ENCODE peak calls at places on chromosome 17, in four cellular contexts. I, W, C and Z are unnamed samples.

GRCh38 chr17:12229315-12229714 is 208.6 kb downstream of the MAP2K4 start:
- DNase-seq in I (peak), W (no peak), C (no peak), Z (no peak)

GRCh38 chr17:9522074-9522473 is 53.5 kb downstream of the STX8 start:
- DNase-seq in I (no peak), W (peak), C (peak), Z (peak)

GRCh38 chr17:77914440-77915254 is 43.9 kb upstream of the TNRC6C start:
- DNase-seq in I (no peak), W (no peak), C (peak), Z (no peak)

GRCh38 chr17:81332118-81332834 is 37.2 kb upstream of the SLC38A10 start:
- DNase-seq in I (no peak), W (no peak), C (no peak), Z (no peak)

GRCh38 chr17:15890279-15890892 is 54.5 kb upstream of the ADORA2B start:
- DNase-seq in I (no peak), W (no peak), C (no peak), Z (no peak)

GRCh38 chr17:8100149-8100548 is 12.6 kb upstream of the ALOX12B start:
- DNase-seq in I (no peak), W (no peak), C (no peak), Z (no peak)

GRCh38 chr17:15651583-15652110 is 32.1 kb upstream of the FBXW10B start:
- DNase-seq in I (peak), W (peak), C (peak), Z (peak)

GRCh38 chr17:37081287-37081686 is 132.5 kb downstream of the AATF start:
- DNase-seq in I (no peak), W (no peak), C (no peak), Z (no peak)

GRCh38 chr17:48261297-48261880 is 153.8 kb downstream of the SNX11 start:
- DNase-seq in I (peak), W (no peak), C (peak), Z (peak)

GRCh38 chr17:77319211-77320031 is 178.7 kb downstream of the SEC14L1 start:
- DNase-seq in I (peak), W (peak), C (no peak), Z (peak)

GRCh38 chr17:45238155-45238774 is 16.6 kb downstream of the FMNL1 start:
- DNase-seq in I (no peak), W (no peak), C (no peak), Z (no peak)

GRCh38 chr17:7217113-7217987 is 2.3 kb downstream of the DLG4 start:
- DNase-seq in I (peak), W (peak), C (peak), Z (no peak)

GRCh38 chr17:78278139-78278741 is 46.8 kb downstream of the TMEM235 start:
- DNase-seq in I (peak), W (no peak), C (no peak), Z (no peak)

GRCh38 chr17:43660816-43661493 is 767 bp downstream of the MEOX1 start:
- DNase-seq in I (no peak), W (no peak), C (no peak), Z (no peak)

GRCh38 chr17:76458580-76459490 is 5.9 kb upstream of the UBE2O start:
- DNase-seq in I (peak), W (no peak), C (peak), Z (peak)

GRCh38 chr17:64095144-64095882 is 34.6 kb downstream of the ERN1 start:
- DNase-seq in I (peak), W (no peak), C (no peak), Z (no peak)

GRCh38 chr17:78923660-78924453 is 1.3 kb downstream of the TIMP2 start:
- DNase-seq in I (peak), W (no peak), C (peak), Z (no peak)

GRCh38 chr17:69452664-69453260 is 38.3 kb downstream of the MAP2K6 start:
- DNase-seq in I (peak), W (no peak), C (no peak), Z (no peak)

GRCh38 chr17:72169823-72170222 is 49.0 kb downstream of the SOX9 start:
- DNase-seq in I (no peak), W (no peak), C (no peak), Z (no peak)

GRCh38 chr17:3687949-3688614 is 7.9 kb downstream of the P2RX5 start:
- DNase-seq in I (peak), W (no peak), C (no peak), Z (no peak)